ENCODE peak calls at places on chromosomes 4 and X, in six cellular contexts. F is fibroblast of pulmonary artery, P is body of pancreas, C is ascending aorta, J is astrocyte of the spinal cord, O is astrocyte of the cerebellum. V is an unnamed sample.

GRCh38 chr4:109436504-109436903 is 2.9 kb downstream of the SEC24B start:
- DNase-seq in J (no peak), O (no peak), P (no peak), F (no peak), C (no peak), V (no peak)

GRCh38 chr4:72418458-72418857 is 150.6 kb downstream of the ADAMTS3 start:
- DNase-seq in C (no peak), F (peak), P (no peak), O (peak), J (peak), V (no peak)

GRCh38 chr4:139672732-139673131 is 7.1 kb downstream of the MGST2 start:
- DNase-seq in C (no peak), J (no peak), O (no peak), P (no peak), F (no peak), V (no peak)

GRCh38 chr4:133151301-133151680 is 2.2 kb downstream of the PCDH10 start:
- DNase-seq in P (no peak), J (peak), C (no peak), F (peak), O (no peak), V (no peak)

GRCh38 chrX:9906919-9907318 is 60.2 kb upstream of the CLDN34 start:
- DNase-seq in C (no peak), J (no peak), P (no peak), O (no peak), F (no peak), V (no peak)

GRCh38 chrX:153766098-153766817 is 2.2 kb downstream of the PLXNB3 start:
- DNase-seq in J (peak), C (no peak), F (peak), P (peak), O (peak), V (peak)

GRCh38 chr4:64784125-64784524 is 374.9 kb upstream of the TECRL start:
- DNase-seq in C (no peak), P (no peak), J (peak), O (peak), F (peak), V (peak)

GRCh38 chrX:46582964-46583363 is 9.4 kb downstream of the CHST7 start:
- DNase-seq in C (peak), J (peak), F (peak), O (peak), P (no peak), V (peak)

GRCh38 chr4:73593631-73594241 is 26.5 kb downstream of the RASSF6 start:
- DNase-seq in P (peak), J (peak), O (no peak), C (no peak), F (peak), V (no peak)

DNA sequence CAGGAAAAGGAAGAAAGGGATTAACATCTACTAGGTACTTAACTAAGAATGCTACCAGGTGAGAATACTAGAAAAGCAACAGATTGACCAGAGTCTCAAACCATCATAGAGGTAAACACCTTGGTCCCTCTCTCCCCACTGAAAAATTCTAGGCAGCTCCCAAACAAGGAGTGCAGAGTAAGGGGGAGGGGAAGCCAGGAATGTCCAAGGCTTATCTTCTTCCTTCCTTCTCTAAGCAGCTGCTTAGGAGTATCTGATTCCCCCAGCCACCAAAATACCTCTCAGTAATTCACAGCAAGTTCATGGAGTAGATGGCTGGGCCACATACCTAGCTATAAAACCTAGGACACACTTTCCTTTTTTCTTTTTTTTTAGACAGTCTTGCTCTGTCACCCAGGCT is 80.7 kb downstream of the APBB2 start:
- DNase-seq in O (no peak), C (no peak), P (no peak), F (peak), J (no peak), V (no peak)
- H3K4me3 ChIP-seq in O (no peak), C (no peak), P (no peak), F (no peak), J (no peak), V (no peak)

DNA sequence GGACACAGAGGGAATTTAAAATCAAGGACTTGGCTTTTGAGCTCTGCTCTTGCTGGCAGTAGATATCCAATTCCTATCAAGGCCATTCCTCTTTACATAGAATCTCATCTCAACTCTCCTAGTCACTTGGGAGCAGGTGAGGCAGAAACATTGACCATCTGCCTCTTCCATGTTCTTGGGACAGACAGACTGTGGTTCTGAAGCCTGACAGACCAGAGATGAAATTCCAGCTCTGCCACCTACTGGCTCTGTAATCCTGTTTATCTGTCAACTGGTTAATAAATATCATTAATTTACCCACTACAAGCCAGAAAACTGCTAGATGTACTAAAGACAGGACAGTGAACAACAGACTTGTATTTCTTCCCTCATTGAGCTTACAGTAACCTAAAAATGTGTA is 300.8 kb downstream of the ADGRL3 start:
- DNase-seq in J (no peak), P (no peak), O (no peak), F (peak), C (no peak), V (no peak)
- TF ChIP-seq CTCF in J (peak), P (no peak), O (no peak), F (peak), C (no peak), V (peak)

DNA sequence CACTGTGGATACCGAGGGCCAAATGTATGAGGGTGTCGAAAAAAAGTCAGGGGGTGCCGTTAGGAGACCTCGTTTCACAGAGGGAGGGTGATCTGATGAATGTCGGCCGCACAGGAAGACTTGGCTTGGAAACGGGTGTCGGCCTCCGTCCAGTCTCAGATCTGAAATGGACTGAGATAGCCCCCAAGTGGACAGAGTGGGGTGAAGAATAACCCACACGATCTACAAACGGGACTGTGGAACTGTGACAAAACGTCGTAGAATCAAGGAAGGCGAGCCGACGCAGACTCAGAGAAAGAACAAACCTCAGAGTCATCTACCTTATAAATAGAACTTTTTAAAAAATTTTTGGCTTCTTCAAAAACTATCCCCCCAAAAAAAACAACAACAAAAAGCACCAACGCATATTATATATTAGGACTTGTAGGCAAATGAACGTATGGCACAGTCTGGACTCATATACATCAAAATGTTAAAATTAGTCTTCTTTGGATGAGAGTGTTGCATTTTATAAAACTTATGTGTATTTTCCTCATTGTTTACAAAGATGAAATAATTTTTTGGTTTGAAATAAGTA is 63.8 kb upstream of the IRF2 start:
- DNase-seq in P (peak), J (peak), C (peak), O (peak), F (peak), V (peak)
- H3K4me3 ChIP-seq in P (peak), J (peak), C (peak), O (peak), F (peak), V (peak)

GRCh38 chr4:41339812-41340809 is 83.4 kb downstream of the UCHL1 start:
- DNase-seq in J (peak), P (peak), O (peak), F (peak), C (peak), V (peak)
- TF ChIP-seq CTCF in J (no peak), P (peak), O (peak), F (no peak), C (peak), V (peak)

GRCh38 chr4:123478859-123479345 is 82.3 kb downstream of the SPRY1 start:
- DNase-seq in P (peak), C (no peak), O (no peak), F (peak), J (peak), V (peak)

GRCh38 chr4:123474817-123475216 is 78.2 kb downstream of the SPRY1 start:
- DNase-seq in J (no peak), P (no peak), F (no peak), C (no peak), O (no peak), V (no peak)

GRCh38 chr4:123476089-123476488 is 79.5 kb downstream of the SPRY1 start:
- DNase-seq in J (no peak), F (no peak), C (no peak), O (no peak), P (no peak), V (no peak)

GRCh38 chr4:123479944-123480343 is 83.3 kb downstream of the SPRY1 start:
- DNase-seq in P (no peak), J (no peak), F (no peak), O (no peak), C (no peak), V (no peak)

DNA sequence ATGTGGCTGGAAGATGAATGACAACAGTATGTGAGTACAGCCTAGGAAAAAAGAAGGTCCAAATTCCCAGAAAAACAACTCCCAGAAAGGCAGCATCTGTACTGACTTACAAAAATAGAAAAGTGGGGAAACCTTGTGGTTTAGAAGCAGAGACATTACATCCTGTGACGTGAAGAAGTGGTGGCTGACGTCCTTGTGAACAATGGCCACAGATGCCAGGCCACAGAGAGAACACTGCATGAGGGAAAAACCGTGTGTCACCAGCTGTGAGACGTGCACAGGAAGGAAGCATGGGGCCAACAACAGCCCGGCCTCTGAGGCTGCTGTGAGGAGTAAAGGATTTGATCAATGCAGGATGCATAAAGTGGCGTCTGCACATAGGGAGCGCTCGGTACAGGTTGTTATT is 81.2 kb downstream of the SPRY1 start:
- DNase-seq in O (peak), F (peak), C (peak), P (no peak), J (peak), V (no peak)
- H3K4me3 ChIP-seq in O (no peak), F (no peak), C (no peak), P (no peak), J (no peak), V (no peak)

GRCh38 chr4:131426023-131426758 is 1722.9 kb upstream of the PCDH10 start:
- DNase-seq in J (no peak), P (no peak), O (no peak), F (no peak), C (no peak), V (no peak)

GRCh38 chr4:131427000-131427399 is 1722.1 kb upstream of the PCDH10 start:
- DNase-seq in O (no peak), P (no peak), F (no peak), C (no peak), J (no peak), V (no peak)

GRCh38 chr4:131430302-131430701 is 1718.8 kb upstream of the PCDH10 start:
- DNase-seq in J (no peak), F (no peak), C (no peak), O (no peak), P (no peak), V (no peak)
- TF ChIP-seq CTCF in J (no peak), F (no peak), C (no peak), O (no peak), P (peak), V (no peak)

GRCh38 chr4:37451646-37452045 is 207.1 kb downstream of the NWD2 start:
- DNase-seq in J (no peak), P (no peak), O (no peak), C (no peak), F (no peak), V (no peak)

GRCh38 chr4:37454263-37454800 is 209.8 kb downstream of the NWD2 start:
- DNase-seq in F (no peak), J (no peak), C (no peak), O (no peak), P (peak), V (no peak)

GRCh38 chr4:37453361-37454262 is 209.1 kb downstream of the NWD2 start:
- DNase-seq in P (peak), J (peak), O (no peak), F (peak), C (no peak), V (no peak)

GRCh38 chr4:37450911-37451310 is 206.4 kb downstream of the NWD2 start:
- DNase-seq in J (no peak), P (peak), C (no peak), O (no peak), F (no peak), V (no peak)

GRCh38 chr4:37453004-37453360 is 208.4 kb downstream of the NWD2 start:
- DNase-seq in J (peak), C (no peak), O (peak), F (peak), P (peak), V (peak)
- H3K4me3 ChIP-seq in J (no peak), C (peak), O (peak), F (no peak), P (peak), V (peak)

GRCh38 chr4:113505057-113505456 is 256.5 kb downstream of the CAMK2D start:
- DNase-seq in C (no peak), J (no peak), O (no peak), P (no peak), F (no peak), V (no peak)
- TF ChIP-seq CTCF in C (no peak), J (no peak), O (no peak), P (no peak), F (no peak), V (no peak)

GRCh38 chr4:186204611-186205144 is 13.3 kb downstream of the CYP4V2 start:
- DNase-seq in P (peak), J (no peak), C (no peak), O (no peak), F (no peak), V (no peak)
- H3K4me3 ChIP-seq in P (no peak), J (no peak), C (peak), O (no peak), F (peak), V (peak)